ENCODE peak calls at places on chromosomes 7 and 10, in six cellular contexts. One of them, this sample, is unnamed.
A peak's percentile ranks its signal among the peaks of the same experiment; 100 is the strongest.

GRCh38 chr10:28087675-28088351 is 88.9 kb upstream of the ODAD2 start:
- DNase-seq in GM23338: no peak
- DNase-seq in Panc1: no peak
- DNase-seq in upper lobe of right lung: no peak
- DNase-seq in right lobe of liver: no peak
- DNase-seq in body of pancreas: no peak
- DNase-seq in this sample: no peak

GRCh38 chr7:151432658-151433521 is 7.1 kb downstream of the CRYGN start:
- DNase-seq in body of pancreas: no peak
- DNase-seq in upper lobe of right lung: peak; percentile 58
- DNase-seq in Panc1: no peak
- DNase-seq in GM23338: peak; percentile 56
- DNase-seq in right lobe of liver: no peak
- DNase-seq in this sample: no peak

GRCh38 chr10:57023626-57024025 is 662.6 kb upstream of the ZWINT start:
- DNase-seq in GM23338: no peak
- DNase-seq in body of pancreas: no peak
- DNase-seq in right lobe of liver: no peak
- DNase-seq in upper lobe of right lung: no peak
- DNase-seq in Panc1: no peak
- DNase-seq in this sample: no peak

GRCh38 chr7:26413007-26413691 is 121.5 kb downstream of the SNX10 start:
- DNase-seq in body of pancreas: no peak
- DNase-seq in right lobe of liver: no peak
- DNase-seq in upper lobe of right lung: no peak
- DNase-seq in GM23338: no peak
- DNase-seq in Panc1: no peak
- DNase-seq in this sample: no peak

GRCh38 chr7:119256446-119257131 is 1016.4 kb upstream of the KCND2 start:
- DNase-seq in upper lobe of right lung: no peak
- DNase-seq in Panc1: no peak
- DNase-seq in body of pancreas: no peak
- DNase-seq in GM23338: no peak
- DNase-seq in right lobe of liver: no peak
- DNase-seq in this sample: no peak

GRCh38 chr7:155342313-155342712 is 44.6 kb downstream of the INSIG1 start:
- DNase-seq in upper lobe of right lung: no peak
- DNase-seq in Panc1: no peak
- DNase-seq in body of pancreas: no peak
- DNase-seq in right lobe of liver: peak; percentile 19
- DNase-seq in GM23338: no peak
- DNase-seq in this sample: no peak

GRCh38 chr7:97873606-97874005 is 1.4 kb upstream of the ASNS start:
- DNase-seq in body of pancreas: no peak
- DNase-seq in GM23338: peak; percentile 40
- DNase-seq in Panc1: no peak
- DNase-seq in upper lobe of right lung: no peak
- DNase-seq in right lobe of liver: no peak
- DNase-seq in this sample: no peak

GRCh38 chr7:55277916-55278315 is 87.2 kb upstream of the LANCL2 start:
- DNase-seq in right lobe of liver: no peak
- DNase-seq in Panc1: no peak
- DNase-seq in GM23338: no peak
- DNase-seq in body of pancreas: no peak
- DNase-seq in upper lobe of right lung: no peak
- DNase-seq in this sample: no peak

GRCh38 chr10:3295501-3296005 is 123.0 kb upstream of the PITRM1 start:
- DNase-seq in Panc1: no peak
- DNase-seq in upper lobe of right lung: no peak
- DNase-seq in right lobe of liver: no peak
- DNase-seq in body of pancreas: no peak
- DNase-seq in GM23338: no peak
- DNase-seq in this sample: no peak

GRCh38 chr7:133135451-133135850 is 53.6 kb upstream of the CHCHD3 start:
- DNase-seq in right lobe of liver: no peak
- DNase-seq in GM23338: no peak
- DNase-seq in Panc1: no peak
- DNase-seq in upper lobe of right lung: no peak
- DNase-seq in body of pancreas: no peak
- DNase-seq in this sample: no peak

GRCh38 chr7:42020067-42020466 is 216.9 kb downstream of the GLI3 start:
- DNase-seq in upper lobe of right lung: no peak
- DNase-seq in right lobe of liver: no peak
- DNase-seq in body of pancreas: no peak
- DNase-seq in GM23338: no peak
- DNase-seq in Panc1: no peak
- DNase-seq in this sample: no peak

GRCh38 chr7:20559883-20560282 is 55.6 kb upstream of the ABCB5 start:
- DNase-seq in Panc1: no peak
- DNase-seq in right lobe of liver: no peak
- DNase-seq in upper lobe of right lung: no peak
- DNase-seq in GM23338: no peak
- DNase-seq in body of pancreas: no peak
- DNase-seq in this sample: no peak

GRCh38 chr10:11153766-11154165 is 136.1 kb downstream of the CELF2 start:
- DNase-seq in body of pancreas: no peak
- DNase-seq in upper lobe of right lung: no peak
- DNase-seq in right lobe of liver: no peak
- DNase-seq in Panc1: no peak
- DNase-seq in GM23338: no peak
- DNase-seq in this sample: no peak

GRCh38 chr10:34186013-34186412 is 629.1 kb downstream of the PARD3 start:
- DNase-seq in right lobe of liver: no peak
- DNase-seq in body of pancreas: no peak
- DNase-seq in Panc1: no peak
- DNase-seq in upper lobe of right lung: no peak
- DNase-seq in GM23338: peak; percentile 30
- DNase-seq in this sample: no peak

GRCh38 chr7:118185163-118185860 is 1.3 kb downstream of the LSM8 start:
- DNase-seq in right lobe of liver: no peak
- DNase-seq in body of pancreas: no peak
- DNase-seq in Panc1: no peak
- DNase-seq in GM23338: no peak
- DNase-seq in upper lobe of right lung: no peak
- DNase-seq in this sample: no peak

GRCh38 chr10:124152139-124152780 is 58.9 kb upstream of the CHST15 start:
- DNase-seq in right lobe of liver: no peak
- DNase-seq in body of pancreas: no peak
- DNase-seq in Panc1: peak; percentile 73
- DNase-seq in upper lobe of right lung: no peak
- DNase-seq in GM23338: no peak
- DNase-seq in this sample: no peak

GRCh38 chr7:103051520-103051919 is 23.1 kb downstream of the FBXL13 start:
- DNase-seq in GM23338: no peak
- DNase-seq in right lobe of liver: no peak
- DNase-seq in body of pancreas: no peak
- DNase-seq in Panc1: no peak
- DNase-seq in upper lobe of right lung: no peak
- DNase-seq in this sample: no peak

GRCh38 chr10:46520941-46521340 is 35.5 kb downstream of the GPRIN2 start:
- DNase-seq in body of pancreas: no peak
- DNase-seq in right lobe of liver: no peak
- DNase-seq in Panc1: no peak
- DNase-seq in upper lobe of right lung: peak; percentile 64
- DNase-seq in GM23338: no peak
- DNase-seq in this sample: no peak

GRCh38 chr7:69537691-69538090 is 60.6 kb upstream of the AUTS2 start:
- DNase-seq in right lobe of liver: no peak
- DNase-seq in Panc1: no peak
- DNase-seq in body of pancreas: no peak
- DNase-seq in upper lobe of right lung: no peak
- DNase-seq in GM23338: no peak
- DNase-seq in this sample: no peak

GRCh38 chr7:2726316-2727018 is 38.5 kb downstream of the AMZ1 start:
- DNase-seq in right lobe of liver: peak; percentile 22
- DNase-seq in upper lobe of right lung: peak; percentile 43
- DNase-seq in body of pancreas: no peak
- DNase-seq in GM23338: no peak
- DNase-seq in Panc1: no peak
- DNase-seq in this sample: no peak

GRCh38 chr10:102678842-102679289 is 34.6 kb downstream of the TRIM8 start:
- DNase-seq in GM23338: peak; percentile 93
- DNase-seq in body of pancreas: peak; percentile 81
- DNase-seq in Panc1: peak; percentile 22
- DNase-seq in upper lobe of right lung: peak; percentile 87
- DNase-seq in right lobe of liver: peak; percentile 79
- DNase-seq in this sample: peak; percentile 50

GRCh38 chr10:76333331-76333730 is 901.9 kb downstream of the LRMDA start:
- DNase-seq in GM23338: no peak
- DNase-seq in upper lobe of right lung: no peak
- DNase-seq in Panc1: no peak
- DNase-seq in right lobe of liver: no peak
- DNase-seq in body of pancreas: no peak
- DNase-seq in this sample: no peak

GRCh38 chr10:76329891-76330575 is 898.6 kb downstream of the LRMDA start:
- DNase-seq in upper lobe of right lung: no peak
- DNase-seq in right lobe of liver: no peak
- DNase-seq in body of pancreas: no peak
- DNase-seq in Panc1: no peak
- DNase-seq in GM23338: no peak
- DNase-seq in this sample: no peak

GRCh38 chr10:76334306-76334705 is 902.9 kb downstream of the LRMDA start:
- DNase-seq in GM23338: no peak
- DNase-seq in Panc1: no peak
- DNase-seq in right lobe of liver: no peak
- DNase-seq in upper lobe of right lung: no peak
- DNase-seq in body of pancreas: peak; percentile 37
- DNase-seq in this sample: no peak

GRCh38 chr10:76333801-76334200 is 902.4 kb downstream of the LRMDA start:
- DNase-seq in GM23338: no peak
- DNase-seq in body of pancreas: no peak
- DNase-seq in upper lobe of right lung: no peak
- DNase-seq in right lobe of liver: no peak
- DNase-seq in Panc1: no peak
- DNase-seq in this sample: no peak

GRCh38 chr10:76331742-76332141 is 900.3 kb downstream of the LRMDA start:
- DNase-seq in GM23338: no peak
- DNase-seq in right lobe of liver: no peak
- DNase-seq in Panc1: no peak
- DNase-seq in body of pancreas: no peak
- DNase-seq in upper lobe of right lung: no peak
- DNase-seq in this sample: no peak
- H3K4me1 ChIP-seq in GM23338: peaks cover 11% of the 10 kb centered on the region
- H3K4me1 ChIP-seq in right lobe of liver: no peaks in the 10 kb centered on the region
- H3K4me1 ChIP-seq in Panc1: no peaks in the 10 kb centered on the region
- H3K4me1 ChIP-seq in body of pancreas: peaks cover 11% of the 10 kb centered on the region
- H3K4me1 ChIP-seq in upper lobe of right lung: peaks cover 7% of the 10 kb centered on the region
- H3K4me1 ChIP-seq in this sample: no peaks in the 10 kb centered on the region

DNA sequence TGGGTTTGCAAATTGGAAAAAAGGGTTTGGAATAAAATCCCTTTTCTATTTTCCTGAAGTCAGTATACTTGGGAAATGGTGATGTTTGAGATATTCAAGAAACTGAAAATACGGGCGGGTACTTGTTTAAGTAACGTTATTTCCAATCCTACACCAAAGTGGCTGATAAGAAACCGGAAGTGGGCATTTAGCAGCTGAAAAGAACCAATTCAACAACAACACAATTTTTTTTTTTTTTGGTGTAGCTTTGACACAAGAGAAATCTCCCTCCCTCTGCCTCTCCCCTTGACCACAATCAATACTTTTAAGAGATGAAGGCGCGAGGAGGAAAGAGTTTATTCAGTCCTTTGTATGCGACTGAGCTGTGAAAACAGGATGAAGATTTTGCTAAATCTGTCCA is 13.8 kb upstream of the GFRA1 start:
- DNase-seq in upper lobe of right lung: no peak
- DNase-seq in body of pancreas: no peak
- DNase-seq in Panc1: no peak
- DNase-seq in GM23338: no peak
- DNase-seq in right lobe of liver: no peak
- DNase-seq in this sample: no peak
- H3K27me3 ChIP-seq in upper lobe of right lung: peaks cover 5% of the 10 kb centered on the region
- H3K27me3 ChIP-seq in body of pancreas: no peaks in the 10 kb centered on the region
- H3K27me3 ChIP-seq in Panc1: no peaks in the 10 kb centered on the region
- H3K27me3 ChIP-seq in GM23338: no peaks in the 10 kb centered on the region
- H3K27me3 ChIP-seq in right lobe of liver: no peaks in the 10 kb centered on the region
- H3K27me3 ChIP-seq in this sample: no peaks in the 10 kb centered on the region

DNA sequence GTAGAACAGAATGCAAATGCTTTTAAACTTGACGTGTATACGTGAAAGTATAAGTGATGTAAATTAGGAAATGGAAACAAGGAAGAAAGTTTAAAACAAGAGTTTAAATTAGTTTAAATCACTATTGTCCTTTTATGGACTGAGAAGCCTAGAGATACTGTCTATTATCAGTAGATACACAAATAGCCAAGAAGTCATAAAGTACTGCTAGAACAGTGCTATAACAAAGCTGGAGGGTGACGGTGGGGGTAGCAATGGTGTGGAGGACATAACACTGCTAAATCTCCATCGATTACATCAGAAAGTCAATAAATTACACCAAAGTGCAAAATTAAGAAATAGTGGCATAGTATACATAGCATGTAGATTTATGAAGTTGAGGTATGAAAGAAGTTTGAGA is 50.1 kb upstream of the CAV2 start:
- DNase-seq in GM23338: no peak
- DNase-seq in Panc1: no peak
- DNase-seq in body of pancreas: no peak
- DNase-seq in right lobe of liver: no peak
- DNase-seq in upper lobe of right lung: no peak
- DNase-seq in this sample: no peak
- H3K4me1 ChIP-seq in GM23338: no peaks in the 10 kb centered on the region
- H3K4me1 ChIP-seq in Panc1: peaks cover 24% of the 10 kb centered on the region
- H3K4me1 ChIP-seq in body of pancreas: no peaks in the 10 kb centered on the region
- H3K4me1 ChIP-seq in right lobe of liver: no peaks in the 10 kb centered on the region
- H3K4me1 ChIP-seq in upper lobe of right lung: peaks cover 9% of the 10 kb centered on the region
- H3K4me1 ChIP-seq in this sample: no peaks in the 10 kb centered on the region

GRCh38 chr10:118251791-118252190 is 90.3 kb downstream of the FAM204A start:
- DNase-seq in right lobe of liver: no peak
- DNase-seq in GM23338: no peak
- DNase-seq in upper lobe of right lung: no peak
- DNase-seq in Panc1: no peak
- DNase-seq in body of pancreas: no peak
- DNase-seq in this sample: no peak

GRCh38 chr10:118253397-118253796 is 88.7 kb downstream of the FAM204A start:
- DNase-seq in body of pancreas: no peak
- DNase-seq in GM23338: no peak
- DNase-seq in right lobe of liver: no peak
- DNase-seq in Panc1: no peak
- DNase-seq in upper lobe of right lung: no peak
- DNase-seq in this sample: no peak

GRCh38 chr10:118246340-118247247 is 95.5 kb downstream of the FAM204A start:
- DNase-seq in body of pancreas: no peak
- DNase-seq in right lobe of liver: no peak
- DNase-seq in GM23338: peak; percentile 29
- DNase-seq in upper lobe of right lung: no peak
- DNase-seq in Panc1: no peak
- DNase-seq in this sample: no peak

GRCh38 chr10:118255355-118255754 is 86.8 kb downstream of the FAM204A start:
- DNase-seq in GM23338: no peak
- DNase-seq in body of pancreas: no peak
- DNase-seq in Panc1: no peak
- DNase-seq in upper lobe of right lung: no peak
- DNase-seq in right lobe of liver: no peak
- DNase-seq in this sample: no peak

DNA sequence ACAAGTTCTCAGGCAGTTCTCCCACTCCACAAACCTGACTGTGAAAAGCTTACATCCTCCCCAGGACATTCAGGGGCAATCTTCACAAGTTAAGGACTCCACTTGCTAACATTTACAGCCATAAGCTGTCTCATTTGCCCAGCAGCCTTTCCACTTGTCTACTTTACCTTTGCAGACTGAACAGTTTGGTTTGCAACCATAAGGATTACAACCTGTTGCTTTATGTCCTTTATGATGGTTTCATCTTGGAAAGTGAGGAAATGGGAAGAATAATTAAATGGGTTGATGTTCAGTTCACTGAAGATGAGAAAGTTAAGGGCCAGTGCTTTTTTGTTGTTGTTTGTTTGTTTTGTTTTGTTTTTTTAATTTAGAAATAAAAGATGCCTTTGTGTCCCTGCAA is 92.4 kb downstream of the FAM204A start:
- DNase-seq in right lobe of liver: no peak
- DNase-seq in upper lobe of right lung: no peak
- DNase-seq in GM23338: no peak
- DNase-seq in Panc1: no peak
- DNase-seq in body of pancreas: no peak
- DNase-seq in this sample: no peak
- H3K27me3 ChIP-seq in right lobe of liver: no peaks in the 10 kb centered on the region
- H3K27me3 ChIP-seq in upper lobe of right lung: peaks cover 36% of the 10 kb centered on the region
- H3K27me3 ChIP-seq in GM23338: peaks cover 47% of the 10 kb centered on the region
- H3K27me3 ChIP-seq in Panc1: peaks cover 27% of the 10 kb centered on the region
- H3K27me3 ChIP-seq in body of pancreas: no peaks in the 10 kb centered on the region
- H3K27me3 ChIP-seq in this sample: peaks cover 86% of the 10 kb centered on the region